ENCODE peak calls at places on chromosomes 7 and 10, in nine cellular contexts. One of them, this sample, is unnamed.
A peak's percentile ranks its signal among the peaks of the same experiment; 100 is the strongest.

GRCh38 chr7:71495828-71496227 is 363.9 kb downstream of the GALNT17 start:
- DNase-seq in IMR-90: no peak
- DNase-seq in breast epithelium: no peak
- DNase-seq in H1: no peak
- DNase-seq in HCT116: no peak
- DNase-seq in tibial nerve: no peak
- DNase-seq in ovary: no peak
- DNase-seq in body of pancreas: no peak
- DNase-seq in suprapubic skin: no peak
- DNase-seq in this sample: no peak

GRCh38 chr7:140521426-140521825 is 42.1 kb upstream of the MKRN1 start:
- DNase-seq in IMR-90: no peak
- DNase-seq in breast epithelium: no peak
- DNase-seq in H1: no peak
- DNase-seq in HCT116: no peak
- DNase-seq in tibial nerve: no peak
- DNase-seq in ovary: no peak
- DNase-seq in body of pancreas: no peak
- DNase-seq in suprapubic skin: no peak
- DNase-seq in this sample: no peak

GRCh38 chr7:30465342-30466170 is 13.0 kb downstream of the NOD1 start:
- DNase-seq in IMR-90: peak; percentile 48
- DNase-seq in breast epithelium: no peak
- DNase-seq in H1: no peak
- DNase-seq in HCT116: no peak
- DNase-seq in tibial nerve: no peak
- DNase-seq in ovary: no peak
- DNase-seq in body of pancreas: no peak
- DNase-seq in suprapubic skin: no peak
- DNase-seq in this sample: peak; percentile 27

GRCh38 chr10:71064413-71065118 is 147.8 kb upstream of the UNC5B start:
- DNase-seq in IMR-90: no peak
- DNase-seq in breast epithelium: no peak
- DNase-seq in H1: no peak
- DNase-seq in HCT116: no peak
- DNase-seq in tibial nerve: no peak
- DNase-seq in ovary: no peak
- DNase-seq in body of pancreas: no peak
- DNase-seq in suprapubic skin: no peak
- DNase-seq in this sample: no peak

GRCh38 chr10:109411897-109412296 is 511.4 kb downstream of the XPNPEP1 start:
- DNase-seq in IMR-90: no peak
- DNase-seq in breast epithelium: no peak
- DNase-seq in H1: no peak
- DNase-seq in HCT116: no peak
- DNase-seq in tibial nerve: peak; percentile 23
- DNase-seq in ovary: peak; percentile 16
- DNase-seq in body of pancreas: peak; percentile 6
- DNase-seq in suprapubic skin: no peak
- DNase-seq in this sample: no peak

GRCh38 chr7:7349156-7349555 is 166.8 kb downstream of the C1GALT1 start:
- DNase-seq in IMR-90: no peak
- DNase-seq in breast epithelium: no peak
- DNase-seq in H1: no peak
- DNase-seq in HCT116: no peak
- DNase-seq in tibial nerve: no peak
- DNase-seq in ovary: no peak
- DNase-seq in body of pancreas: no peak
- DNase-seq in suprapubic skin: no peak
- DNase-seq in this sample: no peak

GRCh38 chr10:34731885-34732701 is 83.0 kb downstream of the PARD3 start:
- DNase-seq in IMR-90: peak; percentile 61
- DNase-seq in breast epithelium: no peak
- DNase-seq in H1: no peak
- DNase-seq in HCT116: no peak
- DNase-seq in tibial nerve: no peak
- DNase-seq in ovary: no peak
- DNase-seq in body of pancreas: peak; percentile 52
- DNase-seq in suprapubic skin: no peak
- DNase-seq in this sample: no peak

GRCh38 chr7:29881724-29882123 is 75.4 kb downstream of the WIPF3 start:
- DNase-seq in IMR-90: no peak
- DNase-seq in breast epithelium: no peak
- DNase-seq in H1: peak; percentile 61
- DNase-seq in HCT116: no peak
- DNase-seq in tibial nerve: no peak
- DNase-seq in ovary: no peak
- DNase-seq in body of pancreas: no peak
- DNase-seq in suprapubic skin: no peak
- DNase-seq in this sample: no peak

GRCh38 chr7:97155897-97156418 is 38.5 kb downstream of the SDHAF3 start:
- DNase-seq in IMR-90: no peak
- DNase-seq in breast epithelium: no peak
- DNase-seq in H1: no peak
- DNase-seq in HCT116: no peak
- DNase-seq in tibial nerve: no peak
- DNase-seq in ovary: no peak
- DNase-seq in body of pancreas: no peak
- DNase-seq in suprapubic skin: no peak
- DNase-seq in this sample: no peak

GRCh38 chr10:69327463-69328345 is 49.4 kb downstream of the HK1 start:
- DNase-seq in IMR-90: peak; percentile 63
- DNase-seq in breast epithelium: peak; percentile 75
- DNase-seq in H1: no peak
- DNase-seq in HCT116: no peak
- DNase-seq in tibial nerve: no peak
- DNase-seq in ovary: peak; percentile 32
- DNase-seq in body of pancreas: peak; percentile 71
- DNase-seq in suprapubic skin: peak; percentile 78
- DNase-seq in this sample: peak; percentile 75

GRCh38 chr7:35905555-35905954 is 104.7 kb downstream of the SEPTIN7 start:
- DNase-seq in IMR-90: peak; percentile 66
- DNase-seq in breast epithelium: no peak
- DNase-seq in H1: no peak
- DNase-seq in HCT116: no peak
- DNase-seq in tibial nerve: no peak
- DNase-seq in ovary: no peak
- DNase-seq in body of pancreas: no peak
- DNase-seq in suprapubic skin: no peak
- DNase-seq in this sample: no peak

GRCh38 chr7:4837814-4838625 is 23.8 kb downstream of the PAPOLB start:
- DNase-seq in IMR-90: no peak
- DNase-seq in breast epithelium: peak; percentile 46
- DNase-seq in H1: peak; percentile 50
- DNase-seq in HCT116: no peak
- DNase-seq in tibial nerve: no peak
- DNase-seq in ovary: no peak
- DNase-seq in body of pancreas: no peak
- DNase-seq in suprapubic skin: peak; percentile 36
- DNase-seq in this sample: no peak

GRCh38 chr7:70694909-70695803 is 436.8 kb upstream of the GALNT17 start:
- DNase-seq in IMR-90: peak; percentile 19
- DNase-seq in breast epithelium: no peak
- DNase-seq in H1: peak; percentile 67
- DNase-seq in HCT116: no peak
- DNase-seq in tibial nerve: no peak
- DNase-seq in ovary: peak; percentile 37
- DNase-seq in body of pancreas: no peak
- DNase-seq in suprapubic skin: peak; percentile 68
- DNase-seq in this sample: peak; percentile 25

GRCh38 chr7:134855467-134855866 is 76.0 kb downstream of the CALD1 start:
- DNase-seq in IMR-90: no peak
- DNase-seq in breast epithelium: no peak
- DNase-seq in H1: no peak
- DNase-seq in HCT116: no peak
- DNase-seq in tibial nerve: no peak
- DNase-seq in ovary: no peak
- DNase-seq in body of pancreas: no peak
- DNase-seq in suprapubic skin: no peak
- DNase-seq in this sample: no peak

GRCh38 chr7:82674319-82674718 is 230.7 kb upstream of the CACNA2D1 start:
- DNase-seq in IMR-90: peak; percentile 67
- DNase-seq in breast epithelium: no peak
- DNase-seq in H1: no peak
- DNase-seq in HCT116: no peak
- DNase-seq in tibial nerve: no peak
- DNase-seq in ovary: no peak
- DNase-seq in body of pancreas: no peak
- DNase-seq in suprapubic skin: no peak
- DNase-seq in this sample: no peak

GRCh38 chr10:12844796-12845524 is 156.6 kb downstream of the CCDC3 start:
- DNase-seq in IMR-90: peak; percentile 91
- DNase-seq in breast epithelium: no peak
- DNase-seq in H1: no peak
- DNase-seq in HCT116: peak; percentile 8
- DNase-seq in tibial nerve: peak; percentile 26
- DNase-seq in ovary: peak; percentile 63
- DNase-seq in body of pancreas: peak; percentile 30
- DNase-seq in suprapubic skin: no peak
- DNase-seq in this sample: no peak

GRCh38 chr10:4820804-4821401 is 5.1 kb upstream of the AKR1E2 start:
- DNase-seq in IMR-90: no peak
- DNase-seq in breast epithelium: no peak
- DNase-seq in H1: no peak
- DNase-seq in HCT116: no peak
- DNase-seq in tibial nerve: peak; percentile 60
- DNase-seq in ovary: no peak
- DNase-seq in body of pancreas: peak; percentile 23
- DNase-seq in suprapubic skin: no peak
- DNase-seq in this sample: no peak

DNA sequence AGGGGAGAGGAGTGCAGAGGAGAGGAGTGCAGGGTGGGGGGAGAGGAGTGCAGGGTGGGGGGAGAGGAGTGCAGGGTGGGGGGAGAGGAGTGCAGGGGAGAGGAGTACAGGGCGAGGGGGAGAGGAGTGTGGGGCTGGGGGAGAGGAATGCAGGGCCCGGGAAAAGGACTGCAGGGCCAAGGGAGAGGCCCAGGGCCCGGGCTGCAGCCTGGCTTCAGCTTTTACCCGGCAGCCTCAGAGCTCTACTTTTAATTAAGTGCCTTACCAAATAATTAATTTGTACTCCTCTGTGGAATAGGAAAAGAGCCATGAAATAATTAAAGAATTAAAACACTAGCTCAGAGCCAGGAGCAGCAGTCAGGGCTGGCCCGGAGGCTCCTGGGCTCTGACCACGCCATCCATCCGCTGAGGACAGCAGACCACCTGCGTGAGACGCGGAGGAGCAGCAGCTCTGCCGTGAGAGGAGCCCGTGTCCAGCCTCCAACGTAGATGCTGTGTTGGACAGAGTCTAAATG is 589.6 kb downstream of the PTPRN2 start:
- DNase-seq in IMR-90: no peak
- DNase-seq in breast epithelium: no peak
- DNase-seq in H1: no peak
- DNase-seq in HCT116: no peak
- DNase-seq in tibial nerve: no peak
- DNase-seq in ovary: no peak
- DNase-seq in body of pancreas: no peak
- DNase-seq in suprapubic skin: no peak
- DNase-seq in this sample: no peak
- H3K27me3 ChIP-seq in IMR-90: no peaks in the 10 kb centered on the region
- H3K27me3 ChIP-seq in breast epithelium: no peaks in the 10 kb centered on the region
- H3K27me3 ChIP-seq in H1: no peaks in the 10 kb centered on the region
- H3K27me3 ChIP-seq in HCT116: no peaks in the 10 kb centered on the region
- H3K27me3 ChIP-seq in tibial nerve: no peaks in the 10 kb centered on the region
- H3K27me3 ChIP-seq in ovary: no peaks in the 10 kb centered on the region
- H3K27me3 ChIP-seq in body of pancreas: no peaks in the 10 kb centered on the region
- H3K27me3 ChIP-seq in suprapubic skin: peaks cover 4% of the 10 kb centered on the region
- H3K27me3 ChIP-seq in this sample: no peaks in the 10 kb centered on the region

GRCh38 chr10:88540355-88540754 is 42.8 kb downstream of the RNLS start:
- DNase-seq in IMR-90: no peak
- DNase-seq in breast epithelium: no peak
- DNase-seq in H1: no peak
- DNase-seq in HCT116: no peak
- DNase-seq in tibial nerve: no peak
- DNase-seq in ovary: no peak
- DNase-seq in body of pancreas: no peak
- DNase-seq in suprapubic skin: no peak
- DNase-seq in this sample: no peak
- H3K4me1 ChIP-seq in IMR-90: peaks cover 2% of the 10 kb centered on the region
- H3K4me1 ChIP-seq in breast epithelium: no peaks in the 10 kb centered on the region
- H3K4me1 ChIP-seq in H1: no peaks in the 10 kb centered on the region
- H3K4me1 ChIP-seq in HCT116: no peaks in the 10 kb centered on the region
- H3K4me1 ChIP-seq in tibial nerve: peaks cover 64% of the 10 kb centered on the region
- H3K4me1 ChIP-seq in ovary: peaks cover 2% of the 10 kb centered on the region
- H3K4me1 ChIP-seq in body of pancreas: peaks cover 21% of the 10 kb centered on the region
- H3K4me1 ChIP-seq in suprapubic skin: peaks cover 33% of the 10 kb centered on the region
- H3K4me1 ChIP-seq in this sample: no peaks in the 10 kb centered on the region

GRCh38 chr7:73717025-73717807 is 2.3 kb downstream of the STX1A start:
- DNase-seq in IMR-90: peak; percentile 26
- DNase-seq in breast epithelium: no peak
- DNase-seq in H1: no peak
- DNase-seq in HCT116: no peak
- DNase-seq in tibial nerve: no peak
- DNase-seq in ovary: no peak
- DNase-seq in body of pancreas: no peak
- DNase-seq in suprapubic skin: no peak
- DNase-seq in this sample: no peak

GRCh38 chr7:73719806-73720169 is 319 bp upstream of the STX1A start:
- DNase-seq in IMR-90: no peak
- DNase-seq in breast epithelium: no peak
- DNase-seq in H1: no peak
- DNase-seq in HCT116: no peak
- DNase-seq in tibial nerve: no peak
- DNase-seq in ovary: no peak
- DNase-seq in body of pancreas: peak; percentile 20
- DNase-seq in suprapubic skin: no peak
- DNase-seq in this sample: no peak

GRCh38 chr7:73717991-73718405 is 1.5 kb downstream of the STX1A start:
- DNase-seq in IMR-90: peak; percentile 93
- DNase-seq in breast epithelium: no peak
- DNase-seq in H1: no peak
- DNase-seq in HCT116: peak; percentile 73
- DNase-seq in tibial nerve: no peak
- DNase-seq in ovary: no peak
- DNase-seq in body of pancreas: peak; percentile 28
- DNase-seq in suprapubic skin: no peak
- DNase-seq in this sample: peak; percentile 56

GRCh38 chr7:73718438-73718881 is 1.0 kb downstream of the STX1A start:
- DNase-seq in IMR-90: no peak
- DNase-seq in breast epithelium: no peak
- DNase-seq in H1: no peak
- DNase-seq in HCT116: no peak
- DNase-seq in tibial nerve: no peak
- DNase-seq in ovary: no peak
- DNase-seq in body of pancreas: no peak
- DNase-seq in suprapubic skin: no peak
- DNase-seq in this sample: no peak

GRCh38 chr7:73718905-73719805 is at the start of gene STX1A:
- DNase-seq in IMR-90: peak; percentile 59
- DNase-seq in breast epithelium: no peak
- DNase-seq in H1: no peak
- DNase-seq in HCT116: no peak
- DNase-seq in tibial nerve: no peak
- DNase-seq in ovary: peak; percentile 58
- DNase-seq in body of pancreas: peak; percentile 74
- DNase-seq in suprapubic skin: no peak
- DNase-seq in this sample: peak; percentile 76
- TF ChIP-seq POLR2A in IMR-90: peak; percentile 77
- TF ChIP-seq POLR2A in breast epithelium: no peak
- TF ChIP-seq POLR2A in H1: no peak
- TF ChIP-seq POLR2A in HCT116: peak; percentile 28
- TF ChIP-seq POLR2A in tibial nerve: no peak
- TF ChIP-seq POLR2A in ovary: no peak
- TF ChIP-seq POLR2A in body of pancreas: no peak
- TF ChIP-seq POLR2A in suprapubic skin: no peak
- TF ChIP-seq POLR2A in this sample: no peak

GRCh38 chr7:27183682-27184341 is 1.2 kb downstream of the HOXA11 start:
- DNase-seq in IMR-90: no peak
- DNase-seq in breast epithelium: no peak
- DNase-seq in H1: peak; percentile 49
- DNase-seq in HCT116: no peak
- DNase-seq in tibial nerve: no peak
- DNase-seq in ovary: no peak
- DNase-seq in body of pancreas: no peak
- DNase-seq in suprapubic skin: peak; percentile 55
- DNase-seq in this sample: peak; percentile 24
- H3K27me3 ChIP-seq in IMR-90: peaks cover 91% of the 10 kb centered on the region
- H3K27me3 ChIP-seq in breast epithelium: peaks cover 97% of the 10 kb centered on the region
- H3K27me3 ChIP-seq in H1: peaks cover 100% of the 10 kb centered on the region
- H3K27me3 ChIP-seq in HCT116: no peaks in the 10 kb centered on the region
- H3K27me3 ChIP-seq in tibial nerve: no peaks in the 10 kb centered on the region
- H3K27me3 ChIP-seq in ovary: peaks cover 18% of the 10 kb centered on the region
- H3K27me3 ChIP-seq in body of pancreas: peaks cover 78% of the 10 kb centered on the region
- H3K27me3 ChIP-seq in suprapubic skin: peaks cover 88% of the 10 kb centered on the region
- H3K27me3 ChIP-seq in this sample: peaks cover 56% of the 10 kb centered on the region

This sample was measured in transverse colon.